ENCODE peak calls at places on chromosomes 16 and 17, in seven cellular contexts. W is stimulated activated CD8-positive, alpha-beta memory T cell treated with anti-CD3 and anti-CD28 coated beads, Interleukin-7, amount 100 ng/mL, for 48 hours; Z is neural crest cell; O is NCI-H1048; S is stimulated activated CD4-positive, alpha-beta T cell treated with anti-CD3 and anti-CD28 coated beads, Interleukin-2, amount 100 ng/mL, for 24 hours; I is putamen; V is EH. F is an unnamed sample.

GRCh38 chr17:59366040-59366757 is 34.7 kb downstream of the YPEL2 start:
- DNase-seq in W (no peak), Z (no peak), O (no peak), S (no peak), I (no peak), V (peak), F (peak)

GRCh38 chr17:48002208-48002919 is 31.5 kb downstream of the CDK5RAP3 start:
- DNase-seq in W (no peak), Z (no peak), O (no peak), S (no peak), I (peak), V (peak), F (peak)

GRCh38 chr17:81976332-81977210 is 858 bp upstream of the ASPSCR1 start:
- DNase-seq in W (no peak), Z (no peak), O (no peak), S (peak), I (no peak), V (no peak), F (peak)

GRCh38 chr17:1931759-1932579 is 93.2 kb downstream of the RTN4RL1 start:
- DNase-seq in W (no peak), Z (no peak), O (no peak), S (no peak), I (no peak), V (peak), F (no peak)

GRCh38 chr17:83084621-83085056 is 5.2 kb downstream of the METRNL start:
- DNase-seq in W (no peak), Z (no peak), O (no peak), S (no peak), I (no peak), V (no peak), F (no peak)

GRCh38 chr16:19520861-19521331 is 1.0 kb downstream of the GDE1 start:
- DNase-seq in W (no peak), Z (no peak), O (no peak), S (peak), I (no peak), V (peak), F (peak)

GRCh38 chr17:1755993-1756306 is 5.9 kb upstream of the SERPINF1 start:
- DNase-seq in W (no peak), Z (no peak), O (no peak), S (no peak), I (no peak), V (no peak), F (no peak)

GRCh38 chr17:10197721-10198508 is 491 bp downstream of the GAS7 start:
- DNase-seq in W (no peak), Z (peak), O (no peak), S (no peak), I (no peak), V (no peak), F (no peak)

GRCh38 chr16:10338426-10338825 is 47.4 kb upstream of the ATF7IP2 start:
- DNase-seq in W (no peak), Z (no peak), O (no peak), S (no peak), I (no peak), V (no peak), F (no peak)

GRCh38 chr16:67413978-67414891 is 2.0 kb downstream of the ZDHHC1 start:
- DNase-seq in W (no peak), Z (no peak), O (no peak), S (no peak), I (no peak), V (no peak), F (no peak)

GRCh38 chr17:44309472-44309871 is 1.1 kb downstream of the RUNDC3A start:
- DNase-seq in W (no peak), Z (no peak), O (no peak), S (no peak), I (no peak), V (no peak), F (no peak)

GRCh38 chr17:51164911-51165679 is 1.1 kb upstream of the NME2 start:
- DNase-seq in W (no peak), Z (peak), O (no peak), S (peak), I (no peak), V (no peak), F (no peak)

GRCh38 chr17:78538033-78538776 is 39.0 kb downstream of the DNAH17 start:
- DNase-seq in W (no peak), Z (no peak), O (no peak), S (no peak), I (peak), V (no peak), F (no peak)

GRCh38 chr16:3161235-3162018 is 26.6 kb upstream of the OR1F1 start:
- DNase-seq in W (no peak), Z (no peak), O (no peak), S (no peak), I (no peak), V (no peak), F (no peak)